ENCODE peak calls at places on chromosomes 16 and 17, in four cellular contexts. M is ureter, R is skeletal muscle cell, Q is Daoy. X is an unnamed sample.

GRCh38 chr17:17555151-17555550 is 36.4 kb downstream of the PEMT start:
- DNase-seq in M (no peak), R (no peak), Q (no peak), X (no peak)

GRCh38 chr17:37481001-37481665 is 8.6 kb upstream of the DUSP14 start:
- DNase-seq in M (no peak), R (no peak), Q (no peak), X (no peak)

GRCh38 chr17:53166736-53167135 is 656.0 kb upstream of the KIF2B start:
- DNase-seq in M (no peak), R (no peak), Q (no peak), X (no peak)

GRCh38 chr17:41880130-41880529 is 14.9 kb upstream of the KLHL11 start:
- DNase-seq in M (no peak), R (no peak), Q (no peak), X (no peak)

GRCh38 chr17:78343099-78343432 is 16.8 kb downstream of the SOCS3 start:
- DNase-seq in M (peak; percentile 84), R (no peak), Q (peak; percentile 91), X (no peak)

GRCh38 chr17:76869209-76869877 is 1.1 kb downstream of the MGAT5B start:
- DNase-seq in M (peak; percentile 50), R (no peak), Q (no peak), X (no peak)

GRCh38 chr17:50238594-50239287 is 35.5 kb upstream of the TMEM92 start:
- DNase-seq in M (no peak), R (no peak), Q (no peak), X (no peak)

GRCh38 chr17:16935241-16935663 is 36.7 kb downstream of the TNFRSF13B start:
- DNase-seq in M (peak; percentile 32), R (no peak), Q (peak; percentile 35), X (no peak)

GRCh38 chr16:66751135-66751991 is at the start of gene DYNC1LI2:
- DNase-seq in M (peak; percentile 82), R (no peak), Q (peak; percentile 83), X (no peak)

GRCh38 chr17:48351916-48352332 is 78.1 kb downstream of the SKAP1 start:
- DNase-seq in M (no peak), R (no peak), Q (peak; percentile 11), X (no peak)

GRCh38 chr17:13140750-13141149 is 122.9 kb upstream of the ELAC2 start:
- DNase-seq in M (no peak), R (no peak), Q (peak; percentile 11), X (no peak)

X was measured in epithelial cell of prostate.